ENCODE peak calls at places on chromosome 21, in six cellular contexts. Z is HCT116, D is IMR-90, N is esophagus squamous epithelium, L is cardiac muscle cell, C is pancreas. S is an unnamed sample. For H3K4me1, the result is how much of the 10 kb centered on the place peaks cover.

GRCh38 chr21:45048968-45049367 is 25.4 kb upstream of the ADARB1 start:
- DNase-seq in Z (no peak), D (peak), N (no peak), L (no peak), C (no peak), S (no peak)

GRCh38 chr21:42980959-42981523 is 6.7 kb downstream of the PKNOX1 start:
- DNase-seq in Z (no peak), D (no peak), N (no peak), L (no peak), C (no peak), S (no peak)

GRCh38 chr21:36756527-36756926 is 57.6 kb downstream of the SIM2 start:
- DNase-seq in Z (no peak), D (peak), N (no peak), L (no peak), C (no peak), S (no peak)

GRCh38 chr21:41817228-41817627 is 50.4 kb upstream of the RIPK4 start:
- DNase-seq in Z (peak), D (peak), N (no peak), L (peak), C (peak), S (peak)

GRCh38 chr21:45227735-45228134 is 60.0 kb downstream of the POFUT2 start:
- DNase-seq in Z (no peak), D (no peak), N (no peak), L (no peak), C (no peak), S (no peak)

GRCh38 chr21:45478115-45478801 is 64.0 kb downstream of the SLC19A1 start:
- DNase-seq in Z (peak), D (peak), N (no peak), L (peak), C (peak), S (peak)

GRCh38 chr21:37437376-37438080 is 71.0 kb downstream of the DYRK1A start:
- DNase-seq in Z (no peak), D (no peak), N (no peak), L (no peak), C (no peak), S (no peak)

GRCh38 chr21:18550361-18550760 is 146.8 kb upstream of the TMPRSS15 start:
- DNase-seq in Z (no peak), D (no peak), N (no peak), L (no peak), C (no peak), S (no peak)

GRCh38 chr21:38424333-38424732 is 73.9 kb downstream of the ERG start:
- DNase-seq in Z (no peak), D (no peak), N (no peak), L (peak), C (no peak), S (no peak)

GRCh38 chr21:32319012-32319411 is 20.4 kb downstream of the MRAP start:
- DNase-seq in Z (no peak), D (no peak), N (no peak), L (no peak), C (no peak), S (no peak)

GRCh38 chr21:45396620-45396995 is 8.4 kb upstream of the COL18A1 start:
- DNase-seq in Z (no peak), D (no peak), N (no peak), L (no peak), C (no peak), S (no peak)

GRCh38 chr21:41653944-41654625 is 112.8 kb downstream of the RIPK4 start:
- DNase-seq in Z (no peak), D (peak), N (no peak), L (no peak), C (no peak), S (no peak)

GRCh38 chr21:39444406-39445145 is 1.0 kb downstream of the LCA5L start:
- DNase-seq in Z (no peak), D (peak), N (no peak), L (peak), C (no peak), S (no peak)
- H3K27ac ChIP-seq in Z (no peak), D (no peak), N (peak), L (peak), C (peak), S (peak)

GRCh38 chr21:33424214-33424613 is 21.0 kb downstream of the IFNGR2 start:
- DNase-seq in Z (no peak), D (no peak), N (no peak), L (no peak), C (no peak), S (no peak)

GRCh38 chr21:33430858-33431257 is 27.6 kb downstream of the IFNGR2 start:
- DNase-seq in Z (no peak), D (no peak), N (no peak), L (no peak), C (no peak), S (no peak)

GRCh38 chr21:33425825-33426224 is 22.6 kb downstream of the IFNGR2 start:
- DNase-seq in Z (no peak), D (peak), N (no peak), L (no peak), C (no peak), S (no peak)

GRCh38 chr21:33428669-33429068 is 25.5 kb downstream of the IFNGR2 start:
- DNase-seq in Z (no peak), D (no peak), N (no peak), L (no peak), C (no peak), S (no peak)

GRCh38 chr21:33427051-33427450 is 23.8 kb downstream of the IFNGR2 start:
- DNase-seq in Z (no peak), D (no peak), N (no peak), L (no peak), C (no peak), S (no peak)
- TF ChIP-seq CTCF in Z (no peak), D (no peak), N (no peak), L (no peak), C (no peak), S (no peak)

GRCh38 chr21:29303301-29303700 is 4.6 kb downstream of the BACH1 start:
- DNase-seq in Z (no peak), D (no peak), N (no peak), L (no peak), C (no peak), S (no peak)

GRCh38 chr21:29302340-29302991 is 3.7 kb downstream of the BACH1 start:
- DNase-seq in Z (no peak), D (peak), N (no peak), L (peak), C (no peak), S (no peak)

GRCh38 chr21:29305561-29305960 is 6.8 kb downstream of the BACH1 start:
- DNase-seq in Z (no peak), D (no peak), N (no peak), L (no peak), C (no peak), S (no peak)

GRCh38 chr21:29305068-29305467 is 6.3 kb downstream of the BACH1 start:
- DNase-seq in Z (no peak), D (no peak), N (no peak), L (no peak), C (no peak), S (no peak)

DNA sequence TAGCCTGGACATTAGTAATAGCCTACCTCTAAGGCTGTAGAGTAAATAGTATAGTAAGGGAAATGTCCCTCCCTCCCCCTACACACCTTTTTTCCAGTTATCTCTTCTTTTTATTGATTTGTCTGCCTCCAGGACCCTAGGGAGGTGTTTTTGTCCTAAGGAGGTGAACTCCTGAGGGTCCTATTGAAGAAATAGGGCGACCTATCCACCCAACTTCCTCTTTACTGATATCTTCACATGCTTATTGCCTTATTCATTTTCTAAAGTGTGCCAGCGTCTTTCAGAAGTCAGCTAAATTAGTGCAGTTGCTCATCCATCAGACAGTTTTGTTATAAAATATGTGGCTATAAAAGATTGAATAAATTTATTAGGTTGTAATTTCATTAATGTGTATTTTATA is 5.9 kb downstream of the BACH1 start:
- DNase-seq in Z (no peak), D (no peak), N (no peak), L (no peak), C (no peak), S (no peak)
- H3K4me1 ChIP-seq in Z (under half), D (under half), N (under half), L (under half), C (under half), S (under half)

DNA sequence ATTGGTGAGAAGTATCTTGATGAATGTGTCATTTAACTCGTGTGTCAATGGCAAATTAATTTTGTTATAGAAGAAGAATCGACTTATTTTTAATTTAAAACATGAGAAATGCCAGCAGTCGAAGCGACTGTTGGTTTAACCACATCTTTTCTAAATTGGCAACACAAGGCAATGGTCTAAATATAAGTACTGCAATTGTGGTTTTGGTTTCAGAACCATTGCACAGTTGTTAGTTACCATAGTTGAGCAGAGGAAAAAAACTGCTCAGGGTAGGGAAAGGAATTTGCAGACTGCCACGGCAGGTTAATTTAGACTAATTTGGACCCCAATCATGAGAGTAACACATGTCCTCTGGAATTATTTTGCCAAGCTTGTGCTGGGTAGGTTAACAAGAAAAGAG is 185.6 kb upstream of the RUNX1 start:
- DNase-seq in Z (no peak), D (no peak), N (no peak), L (no peak), C (no peak), S (no peak)
- H3K27ac ChIP-seq in Z (no peak), D (no peak), N (no peak), L (no peak), C (no peak), S (no peak)

DNA sequence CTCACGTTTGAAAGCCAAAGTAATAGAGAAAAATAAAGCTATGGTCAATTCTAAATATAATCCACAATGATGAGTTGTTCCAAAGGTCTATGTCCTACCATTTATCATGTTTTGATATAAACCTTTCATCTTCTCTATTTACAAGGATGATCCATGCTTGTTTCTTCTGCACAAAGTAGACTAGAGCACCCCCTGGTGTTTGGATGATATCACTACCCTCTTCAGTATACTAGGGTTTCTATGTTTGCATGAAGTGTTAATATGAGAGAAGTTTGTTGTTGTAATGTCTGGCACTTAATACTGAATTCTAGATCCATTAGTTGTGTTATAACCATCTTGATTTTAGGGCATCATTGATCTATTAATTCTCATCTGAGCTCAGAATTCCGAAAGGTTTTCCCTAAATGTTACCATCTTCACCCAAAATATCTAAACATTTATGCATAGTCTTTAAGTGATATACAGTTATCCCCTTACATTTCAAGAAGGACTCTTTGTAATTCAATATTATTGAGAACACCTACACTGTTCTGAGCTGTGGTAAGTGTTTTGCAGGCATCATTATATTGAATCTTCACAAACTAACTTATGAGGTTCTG is 21.1 kb downstream of the CLDN8 start:
- DNase-seq in Z (no peak), D (no peak), N (no peak), L (peak), C (no peak), S (no peak)
- TF ChIP-seq CTCF in Z (peak), D (no peak), N (no peak), L (peak), C (peak), S (no peak)

GRCh38 chr21:26124896-26125295 is 45.7 kb downstream of the APP start:
- DNase-seq in Z (no peak), D (no peak), N (no peak), L (peak), C (peak), S (no peak)

GRCh38 chr21:26125433-26126167 is 45.0 kb downstream of the APP start:
- DNase-seq in Z (no peak), D (peak), N (no peak), L (no peak), C (no peak), S (no peak)

GRCh38 chr21:26127918-26128317 is 42.7 kb downstream of the APP start:
- DNase-seq in Z (no peak), D (peak), N (no peak), L (no peak), C (no peak), S (no peak)

GRCh38 chr21:26126168-26126553 is 44.4 kb downstream of the APP start:
- DNase-seq in Z (no peak), D (no peak), N (no peak), L (no peak), C (no peak), S (no peak)

DNA sequence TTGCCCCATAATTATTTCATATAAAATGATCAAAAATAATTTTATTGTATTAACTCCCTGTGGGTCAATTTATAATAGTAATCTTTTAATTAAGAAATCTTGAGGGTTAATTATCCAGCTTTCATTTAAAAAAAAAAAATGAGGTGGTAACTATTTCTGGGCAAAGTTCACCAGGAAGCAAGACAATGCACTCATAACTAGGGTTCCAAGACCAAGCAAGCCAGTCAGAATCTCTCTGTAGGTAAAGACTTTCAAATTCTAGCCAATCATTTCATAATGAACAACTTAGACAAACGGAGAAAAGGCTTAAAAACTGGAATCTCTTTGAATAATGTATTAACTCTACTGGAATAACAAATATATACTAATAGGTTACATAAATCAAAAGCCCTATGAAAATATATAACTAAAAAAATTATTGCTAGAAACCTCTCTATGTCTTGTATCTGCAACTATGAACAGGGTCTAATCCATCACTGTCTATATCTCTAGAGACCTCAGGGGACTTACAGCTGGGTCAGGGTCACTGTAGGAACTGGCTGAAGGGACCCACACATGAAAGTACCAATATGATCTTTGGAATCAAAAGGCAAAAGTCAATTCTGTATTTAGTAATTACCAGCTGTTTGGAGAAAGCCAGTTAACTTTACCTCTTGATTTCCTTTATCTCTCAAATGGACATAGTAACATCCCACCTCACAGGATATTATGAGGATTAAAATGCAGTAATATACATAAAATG is 43.3 kb downstream of the APP start:
- DNase-seq in Z (no peak), D (no peak), N (no peak), L (no peak), C (no peak), S (no peak)
- H3K4me1 ChIP-seq in Z (under half), D (under half), N (under half), L (half or more), C (under half), S (under half)

GRCh38 chr21:34817821-34818662 is 149.2 kb downstream of the CLIC6 start:
- DNase-seq in Z (no peak), D (no peak), N (no peak), L (no peak), C (no peak), S (no peak)

GRCh38 chr21:34815831-34816700 is 147.3 kb downstream of the CLIC6 start:
- DNase-seq in Z (no peak), D (peak), N (no peak), L (no peak), C (no peak), S (no peak)

GRCh38 chr21:34819357-34819999 is 150.7 kb downstream of the CLIC6 start:
- DNase-seq in Z (no peak), D (no peak), N (no peak), L (no peak), C (no peak), S (no peak)

GRCh38 chr21:34820051-34820450 is 151.3 kb downstream of the CLIC6 start:
- DNase-seq in Z (no peak), D (no peak), N (no peak), L (no peak), C (no peak), S (no peak)

DNA sequence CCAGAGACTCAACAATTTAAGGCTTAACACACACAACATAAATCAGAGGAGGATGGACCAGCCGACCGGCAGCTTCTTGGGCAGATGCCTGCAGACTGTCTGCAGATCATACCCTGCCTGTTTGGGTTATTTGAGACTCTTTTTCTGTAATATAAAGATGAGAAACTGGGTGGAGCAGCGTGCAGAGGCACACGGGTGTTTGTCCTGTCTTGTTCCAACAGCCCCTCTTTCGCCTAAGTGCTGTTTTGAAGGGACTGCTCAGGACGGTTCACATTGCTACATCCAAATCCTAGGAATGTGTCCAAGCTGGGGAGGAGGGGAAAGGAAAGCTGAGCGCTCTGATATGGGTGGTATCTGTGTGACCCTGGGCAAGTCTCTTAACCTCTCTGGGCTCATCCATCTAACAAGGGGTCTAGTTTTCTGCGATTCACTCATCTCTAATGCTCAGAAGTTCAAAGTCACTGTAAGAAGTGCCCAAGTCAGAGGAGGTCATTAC is 149.9 kb downstream of the CLIC6 start:
- DNase-seq in Z (no peak), D (peak), N (no peak), L (no peak), C (no peak), S (no peak)
- H3K27ac ChIP-seq in Z (no peak), D (peak), N (peak), L (no peak), C (peak), S (no peak)

GRCh38 chr21:20741445-20741844 is 256.8 kb upstream of the NCAM2 start:
- DNase-seq in Z (no peak), D (no peak), N (no peak), L (no peak), C (no peak), S (no peak)

GRCh38 chr21:20737227-20737626 is 261.0 kb upstream of the NCAM2 start:
- DNase-seq in Z (no peak), D (no peak), N (no peak), L (no peak), C (no peak), S (no peak)

GRCh38 chr21:20739421-20739820 is 258.8 kb upstream of the NCAM2 start:
- DNase-seq in Z (no peak), D (no peak), N (no peak), L (no peak), C (no peak), S (no peak)
- TF ChIP-seq CTCF in Z (no peak), D (no peak), N (no peak), L (no peak), C (no peak), S (no peak)

S was measured in CD8-positive, alpha-beta T cell.